ENCODE peak calls at places on chromosomes 1 and 21, in four cellular contexts. Q is HepG2, E is SK-N-SH, A is HCT116. H is an unnamed sample.

GRCh38 chr1:234556245-234556943 is 53.6 kb downstream of the IRF2BP2 start:
- DNase-seq in Q (no peak), E (no peak), A (no peak), H (no peak)

GRCh38 chr1:168689726-168690602 is 39.0 kb downstream of the DPT start:
- DNase-seq in Q (peak; percentile 86), E (peak; percentile 36), A (no peak), H (no peak)

GRCh38 chr1:34199927-34200326 is 23.2 kb downstream of the C1orf94 start:
- DNase-seq in Q (peak; percentile 2), E (no peak), A (peak; percentile 27), H (no peak)

GRCh38 chr1:211705439-211706205 is 30.2 kb upstream of the NEK2 start:
- DNase-seq in Q (no peak), E (no peak), A (no peak), H (peak; percentile 43)

GRCh38 chr1:16013220-16013907 is 4.5 kb downstream of the HSPB7 start:
- DNase-seq in Q (peak; percentile 60), E (peak; percentile 60), A (peak; percentile 21), H (no peak)

GRCh38 chr1:119874186-119874585 is 22.1 kb downstream of the ADAM30 start:
- DNase-seq in Q (no peak), E (no peak), A (no peak), H (no peak)

GRCh38 chr1:67672260-67672803 is 12.7 kb upstream of the GADD45A start:
- DNase-seq in Q (no peak), E (no peak), A (no peak), H (no peak)

GRCh38 chr1:226654046-226654445 is 85.0 kb downstream of the ITPKB start:
- DNase-seq in Q (peak; percentile 17), E (no peak), A (no peak), H (no peak)

GRCh38 chr1:9703165-9703509 is 51.6 kb downstream of the PIK3CD start:
- DNase-seq in Q (no peak), E (no peak), A (no peak), H (no peak)

GRCh38 chr1:177274687-177275211 is 104.0 kb downstream of the BRINP2 start:
- DNase-seq in Q (no peak), E (no peak), A (no peak), H (no peak)

GRCh38 chr1:158407092-158407491 is 7.8 kb upstream of the OR10T2 start:
- DNase-seq in Q (no peak), E (no peak), A (no peak), H (no peak)

GRCh38 chr1:176770066-176770465 is 307.1 kb downstream of the PAPPA2 start:
- DNase-seq in Q (no peak), E (no peak), A (no peak), H (no peak)

GRCh38 chr1:99723251-99723650 is 43.2 kb downstream of the FRRS1 start:
- DNase-seq in Q (no peak), E (no peak), A (no peak), H (no peak)

GRCh38 chr1:62687421-62687902 is 724 bp downstream of the DOCK7 start:
- DNase-seq in Q (peak; percentile 65), E (peak; percentile 78), A (no peak), H (no peak)

GRCh38 chr1:46166521-46167462 is 8.1 kb upstream of the TSPAN1 start:
- DNase-seq in Q (no peak), E (peak; percentile 14), A (no peak), H (no peak)

GRCh38 chr1:10793129-10793651 is 3.3 kb downstream of the CASZ1 start:
- DNase-seq in Q (no peak), E (no peak), A (no peak), H (no peak)

GRCh38 chr1:240499012-240499411 is 112.9 kb downstream of the GREM2 start:
- DNase-seq in Q (no peak), E (no peak), A (no peak), H (peak; percentile 55)

GRCh38 chr1:193318347-193318746 is 131.9 kb upstream of the B3GALT2 start:
- DNase-seq in Q (no peak), E (no peak), A (no peak), H (no peak)

GRCh38 chr1:26998319-26999300 is 5.1 kb downstream of the TRNP1 start:
- DNase-seq in Q (no peak), E (no peak), A (no peak), H (no peak)

GRCh38 chr1:93338426-93338825 is 7.3 kb upstream of the DR1 start:
- DNase-seq in Q (no peak), E (no peak), A (peak; percentile 64), H (no peak)

GRCh38 chr1:192951961-192952460 is 107.1 kb downstream of the UCHL5 start:
- DNase-seq in Q (no peak), E (no peak), A (no peak), H (no peak)

GRCh38 chr1:223704921-223705878 is 7.1 kb upstream of the CAPN2 start:
- DNase-seq in Q (no peak), E (no peak), A (no peak), H (no peak)

GRCh38 chr1:76054357-76054756 is 20.2 kb upstream of the ST6GALNAC3 start:
- DNase-seq in Q (no peak), E (peak; percentile 48), A (no peak), H (no peak)

GRCh38 chr1:230681599-230681998 is 32.3 kb downstream of the AGT start:
- DNase-seq in Q (peak; percentile 77), E (no peak), A (peak; percentile 62), H (peak; percentile 57)

GRCh38 chr1:230426246-230427101 is at the start of gene PGBD5:
- DNase-seq in Q (peak; percentile 41), E (peak; percentile 99), A (no peak), H (peak; percentile 87)

GRCh38 chr1:215018555-215018954 is 64.0 kb upstream of the KCNK2 start:
- DNase-seq in Q (no peak), E (no peak), A (no peak), H (no peak)

GRCh38 chr1:182442333-182442732 is 7.6 kb upstream of the RGSL1 start:
- DNase-seq in Q (no peak), E (no peak), A (no peak), H (no peak)

GRCh38 chr1:21828506-21829210 is 16.6 kb downstream of the LDLRAD2 start:
- DNase-seq in Q (no peak), E (no peak), A (no peak), H (no peak)

GRCh38 chr1:157390646-157391045 is 161.7 kb downstream of the FCRL5 start:
- DNase-seq in Q (no peak), E (no peak), A (no peak), H (no peak)

GRCh38 chr1:110508038-110508437 is 10.9 kb downstream of the KCNA10 start:
- DNase-seq in Q (no peak), E (no peak), A (no peak), H (no peak)

GRCh38 chr1:27713139-27713725 is 12.5 kb upstream of the FAM76A start:
- DNase-seq in Q (no peak), E (no peak), A (no peak), H (no peak)

GRCh38 chr21:44084496-44085241 is 22.5 kb upstream of the PWP2 start:
- DNase-seq in Q (no peak), E (no peak), A (no peak), H (no peak)
- TF ChIP-seq JUND in Q (no peak), E (no peak), A (no peak), H (no peak)

DNA sequence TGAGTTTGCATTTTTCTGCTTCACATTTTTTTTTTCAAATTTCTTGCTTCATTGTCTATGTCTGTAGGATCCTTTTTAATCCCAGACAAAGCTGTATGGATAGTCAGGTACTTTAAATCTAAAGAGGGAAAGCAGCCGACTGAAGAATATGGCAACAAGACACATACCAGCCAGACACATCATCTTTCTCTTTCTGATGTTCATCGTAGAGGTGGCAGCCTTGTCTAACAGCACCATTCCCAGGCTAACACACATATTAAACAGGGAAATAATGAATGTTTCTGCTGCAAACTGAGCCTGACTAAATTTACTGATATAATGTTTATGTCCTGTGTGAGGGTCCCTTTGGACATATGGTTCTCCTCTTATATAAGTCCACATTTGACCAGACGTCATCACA is 3.7 kb upstream of the TEKT2 start:
- DNase-seq in Q (no peak), E (no peak), A (no peak), H (no peak)
- TF ChIP-seq JUND in Q (no peak), E (no peak), A (no peak), H (no peak)

DNA sequence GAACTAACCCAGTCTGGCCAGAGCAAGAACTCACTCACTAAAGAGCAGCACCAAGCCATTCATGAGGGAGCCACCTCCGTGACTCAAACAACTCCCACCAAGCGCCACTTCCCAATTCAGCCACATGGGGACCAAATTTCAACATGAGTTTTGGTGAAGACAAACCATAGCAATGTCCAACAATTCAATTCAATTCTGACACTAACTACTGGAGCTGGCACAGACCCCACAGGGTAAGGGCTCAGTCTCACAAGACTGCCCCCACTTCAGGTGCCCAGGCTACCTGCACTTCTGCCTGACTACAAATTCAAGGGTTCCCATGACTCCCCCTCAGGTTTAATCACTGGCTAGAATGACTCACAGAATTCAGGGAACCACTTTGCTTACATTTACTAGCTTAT is 48.8 kb upstream of the RAP1A start:
- DNase-seq in Q (no peak), E (no peak), A (peak; percentile 19), H (no peak)
- TF ChIP-seq JUND in Q (no peak), E (no peak), A (no peak), H (no peak)

GRCh38 chr1:3641046-3641760 is 8.7 kb downstream of the WRAP73 start:
- DNase-seq in Q (no peak), E (no peak), A (no peak), H (no peak)

GRCh38 chr1:3638676-3639075 is 11.2 kb downstream of the WRAP73 start:
- DNase-seq in Q (no peak), E (no peak), A (no peak), H (no peak)

GRCh38 chr1:3638027-3638426 is 11.9 kb downstream of the WRAP73 start:
- DNase-seq in Q (no peak), E (no peak), A (no peak), H (no peak)

GRCh38 chr1:3640113-3640932 is 9.6 kb downstream of the WRAP73 start:
- DNase-seq in Q (no peak), E (no peak), A (no peak), H (no peak)

GRCh38 chr1:3639397-3639911 is 10.4 kb downstream of the WRAP73 start:
- DNase-seq in Q (no peak), E (no peak), A (no peak), H (no peak)
- TF ChIP-seq JUND in Q (no peak), E (no peak), A (no peak), H (no peak)

DNA sequence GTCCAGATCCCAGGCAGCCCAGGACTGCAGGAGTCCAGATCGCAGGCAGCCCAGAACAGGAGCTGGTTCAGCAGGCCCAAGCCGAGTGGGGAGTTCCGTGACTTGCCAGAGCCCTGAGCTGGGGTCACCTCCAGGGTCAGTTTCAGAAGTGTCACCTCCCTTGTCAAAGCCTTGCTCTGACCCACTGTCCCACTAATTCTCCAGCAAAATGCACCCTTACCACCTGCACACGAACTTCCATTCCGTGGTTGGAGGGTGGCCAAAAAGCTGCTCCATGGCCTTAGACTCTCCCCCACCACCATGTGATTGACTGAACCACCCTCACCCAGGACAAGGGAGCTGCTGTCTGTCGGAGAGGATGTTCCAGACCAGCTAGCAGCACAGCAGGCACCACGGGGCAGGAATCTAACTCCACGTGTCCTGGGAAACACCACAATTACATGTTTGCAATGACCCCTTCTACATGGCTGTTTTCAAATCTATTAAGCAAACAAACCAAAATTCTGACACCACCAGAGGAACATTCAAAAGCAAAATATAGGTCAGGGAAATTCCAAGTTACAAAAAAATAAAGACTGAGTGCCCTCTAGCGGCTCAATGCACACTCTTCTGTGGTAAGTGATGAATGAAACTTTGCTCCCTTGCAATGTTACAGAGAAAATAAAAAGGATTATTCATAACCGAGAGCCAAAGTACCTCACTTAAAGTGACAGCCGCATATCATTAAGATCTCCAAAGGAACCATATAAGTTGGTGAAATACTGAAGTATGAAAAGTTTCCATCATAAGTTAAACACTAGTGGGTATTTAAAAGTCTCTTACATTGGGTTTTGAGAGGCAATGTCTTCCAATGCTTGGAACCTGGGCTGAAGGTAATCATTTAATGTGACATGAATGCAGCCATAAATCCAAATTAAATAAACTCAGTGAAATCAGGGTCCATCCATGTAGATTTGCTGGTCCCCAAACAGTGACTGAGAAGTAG is 76.3 kb downstream of the NPHP4 start:
- DNase-seq in Q (peak; percentile 30), E (peak; percentile 66), A (peak; percentile 6), H (peak; percentile 41)
- TF ChIP-seq JUND in Q (no peak), E (no peak), A (no peak), H (no peak)

H was measured in T47D.